ENCODE peak calls at places on chromosomes 6 and 20, in ten cellular contexts. One of them, this sample, is unnamed.

GRCh38 chr6:157134402-157135074 is 188.8 kb downstream of the TMEM242 start:
- DNase-seq in hepatocyte: no peak
- DNase-seq in fibroblast of lung: peak
- DNase-seq in Karpas-422: no peak
- DNase-seq in neuronal stem cell: no peak
- DNase-seq in astrocyte: peak
- DNase-seq in GM23338: no peak
- DNase-seq in PC-3: no peak
- DNase-seq in mammary epithelial cell: no peak
- DNase-seq in GM12878: no peak
- DNase-seq in this sample: no peak

GRCh38 chr6:127435717-127436220 is 23.4 kb downstream of the KIAA0408 start:
- DNase-seq in neuronal stem cell: no peak
- DNase-seq in mammary epithelial cell: no peak
- DNase-seq in hepatocyte: no peak
- DNase-seq in astrocyte: no peak
- DNase-seq in GM23338: no peak
- DNase-seq in Karpas-422: no peak
- DNase-seq in PC-3: no peak
- DNase-seq in GM12878: no peak
- DNase-seq in fibroblast of lung: no peak
- DNase-seq in this sample: no peak

GRCh38 chr6:20770776-20771175 is 236.5 kb downstream of the CDKAL1 start:
- DNase-seq in GM12878: no peak
- DNase-seq in hepatocyte: no peak
- DNase-seq in fibroblast of lung: peak
- DNase-seq in GM23338: no peak
- DNase-seq in PC-3: peak
- DNase-seq in astrocyte: no peak
- DNase-seq in neuronal stem cell: no peak
- DNase-seq in mammary epithelial cell: no peak
- DNase-seq in Karpas-422: no peak
- DNase-seq in this sample: no peak

GRCh38 chr20:53838311-53838873 is 232.0 kb downstream of the BCAS1 start:
- DNase-seq in fibroblast of lung: no peak
- DNase-seq in hepatocyte: peak
- DNase-seq in PC-3: no peak
- DNase-seq in astrocyte: no peak
- DNase-seq in neuronal stem cell: no peak
- DNase-seq in GM12878: no peak
- DNase-seq in GM23338: no peak
- DNase-seq in Karpas-422: no peak
- DNase-seq in mammary epithelial cell: no peak
- DNase-seq in this sample: no peak

GRCh38 chr6:151784441-151785214 is 22.9 kb upstream of the ESR1 start:
- DNase-seq in hepatocyte: no peak
- DNase-seq in astrocyte: no peak
- DNase-seq in Karpas-422: no peak
- DNase-seq in neuronal stem cell: no peak
- DNase-seq in GM23338: no peak
- DNase-seq in mammary epithelial cell: peak
- DNase-seq in fibroblast of lung: peak
- DNase-seq in PC-3: peak
- DNase-seq in GM12878: no peak
- DNase-seq in this sample: no peak

GRCh38 chr20:8535403-8536003 is 403.4 kb downstream of the PLCB1 start:
- DNase-seq in hepatocyte: no peak
- DNase-seq in astrocyte: no peak
- DNase-seq in mammary epithelial cell: no peak
- DNase-seq in GM23338: peak
- DNase-seq in GM12878: no peak
- DNase-seq in fibroblast of lung: no peak
- DNase-seq in Karpas-422: peak
- DNase-seq in PC-3: peak
- DNase-seq in neuronal stem cell: no peak
- DNase-seq in this sample: peak

GRCh38 chr20:6265204-6265904 is 142.5 kb upstream of the FERMT1 start:
- DNase-seq in fibroblast of lung: peak
- DNase-seq in hepatocyte: peak
- DNase-seq in GM23338: peak
- DNase-seq in neuronal stem cell: no peak
- DNase-seq in mammary epithelial cell: peak
- DNase-seq in PC-3: peak
- DNase-seq in GM12878: no peak
- DNase-seq in Karpas-422: peak
- DNase-seq in astrocyte: peak
- DNase-seq in this sample: peak

GRCh38 chr20:39983183-39983582 is 705.9 kb downstream of the MAFB start:
- DNase-seq in GM12878: no peak
- DNase-seq in astrocyte: no peak
- DNase-seq in neuronal stem cell: no peak
- DNase-seq in mammary epithelial cell: peak
- DNase-seq in GM23338: no peak
- DNase-seq in fibroblast of lung: no peak
- DNase-seq in hepatocyte: no peak
- DNase-seq in Karpas-422: no peak
- DNase-seq in PC-3: no peak
- DNase-seq in this sample: no peak

GRCh38 chr20:21681219-21681931 is 24.1 kb upstream of the PAX1 start:
- DNase-seq in fibroblast of lung: no peak
- DNase-seq in GM12878: no peak
- DNase-seq in GM23338: no peak
- DNase-seq in PC-3: no peak
- DNase-seq in astrocyte: no peak
- DNase-seq in mammary epithelial cell: no peak
- DNase-seq in hepatocyte: no peak
- DNase-seq in neuronal stem cell: no peak
- DNase-seq in Karpas-422: no peak
- DNase-seq in this sample: no peak

GRCh38 chr20:5316188-5317158 is at the start of gene PROKR2:
- DNase-seq in mammary epithelial cell: peak
- DNase-seq in astrocyte: no peak
- DNase-seq in GM12878: no peak
- DNase-seq in Karpas-422: no peak
- DNase-seq in hepatocyte: peak
- DNase-seq in PC-3: no peak
- DNase-seq in GM23338: peak
- DNase-seq in neuronal stem cell: peak
- DNase-seq in fibroblast of lung: no peak
- DNase-seq in this sample: no peak

GRCh38 chr20:3846378-3846739 is 275 bp upstream of the MAVS start:
- DNase-seq in astrocyte: no peak
- DNase-seq in GM23338: no peak
- DNase-seq in fibroblast of lung: no peak
- DNase-seq in PC-3: no peak
- DNase-seq in GM12878: no peak
- DNase-seq in hepatocyte: no peak
- DNase-seq in mammary epithelial cell: no peak
- DNase-seq in Karpas-422: no peak
- DNase-seq in neuronal stem cell: no peak
- DNase-seq in this sample: no peak

GRCh38 chr20:47659904-47660601 is 125.2 kb downstream of the SULF2 start:
- DNase-seq in hepatocyte: no peak
- DNase-seq in mammary epithelial cell: no peak
- DNase-seq in GM23338: no peak
- DNase-seq in GM12878: no peak
- DNase-seq in neuronal stem cell: no peak
- DNase-seq in astrocyte: no peak
- DNase-seq in Karpas-422: no peak
- DNase-seq in fibroblast of lung: no peak
- DNase-seq in PC-3: no peak
- DNase-seq in this sample: no peak

GRCh38 chr6:104186836-104187235 is 672.9 kb downstream of the HACE1 start:
- DNase-seq in GM12878: no peak
- DNase-seq in astrocyte: no peak
- DNase-seq in PC-3: peak
- DNase-seq in Karpas-422: no peak
- DNase-seq in mammary epithelial cell: no peak
- DNase-seq in neuronal stem cell: no peak
- DNase-seq in fibroblast of lung: no peak
- DNase-seq in hepatocyte: no peak
- DNase-seq in GM23338: no peak
- DNase-seq in this sample: no peak

GRCh38 chr6:39184906-39185580 is 44.2 kb downstream of the KCNK5 start:
- DNase-seq in mammary epithelial cell: peak
- DNase-seq in neuronal stem cell: no peak
- DNase-seq in hepatocyte: peak
- DNase-seq in GM23338: no peak
- DNase-seq in GM12878: no peak
- DNase-seq in astrocyte: no peak
- DNase-seq in Karpas-422: no peak
- DNase-seq in fibroblast of lung: no peak
- DNase-seq in PC-3: peak
- DNase-seq in this sample: no peak

GRCh38 chr6:35725721-35726438 is 11.0 kb upstream of the ARMC12 start:
- DNase-seq in mammary epithelial cell: peak
- DNase-seq in astrocyte: no peak
- DNase-seq in Karpas-422: no peak
- DNase-seq in hepatocyte: peak
- DNase-seq in GM12878: no peak
- DNase-seq in GM23338: no peak
- DNase-seq in fibroblast of lung: no peak
- DNase-seq in PC-3: no peak
- DNase-seq in neuronal stem cell: no peak
- DNase-seq in this sample: peak

GRCh38 chr6:29769336-29769735 is 46.1 kb downstream of the HLA-F start:
- DNase-seq in fibroblast of lung: no peak
- DNase-seq in Karpas-422: no peak
- DNase-seq in astrocyte: no peak
- DNase-seq in PC-3: no peak
- DNase-seq in hepatocyte: no peak
- DNase-seq in GM12878: no peak
- DNase-seq in mammary epithelial cell: no peak
- DNase-seq in neuronal stem cell: no peak
- DNase-seq in GM23338: no peak
- DNase-seq in this sample: no peak

GRCh38 chr20:34983995-34984735 is 28.5 kb downstream of the MYH7B start:
- DNase-seq in neuronal stem cell: no peak
- DNase-seq in astrocyte: no peak
- DNase-seq in hepatocyte: no peak
- DNase-seq in mammary epithelial cell: no peak
- DNase-seq in fibroblast of lung: no peak
- DNase-seq in Karpas-422: no peak
- DNase-seq in PC-3: no peak
- DNase-seq in GM12878: no peak
- DNase-seq in GM23338: peak
- DNase-seq in this sample: no peak

DNA sequence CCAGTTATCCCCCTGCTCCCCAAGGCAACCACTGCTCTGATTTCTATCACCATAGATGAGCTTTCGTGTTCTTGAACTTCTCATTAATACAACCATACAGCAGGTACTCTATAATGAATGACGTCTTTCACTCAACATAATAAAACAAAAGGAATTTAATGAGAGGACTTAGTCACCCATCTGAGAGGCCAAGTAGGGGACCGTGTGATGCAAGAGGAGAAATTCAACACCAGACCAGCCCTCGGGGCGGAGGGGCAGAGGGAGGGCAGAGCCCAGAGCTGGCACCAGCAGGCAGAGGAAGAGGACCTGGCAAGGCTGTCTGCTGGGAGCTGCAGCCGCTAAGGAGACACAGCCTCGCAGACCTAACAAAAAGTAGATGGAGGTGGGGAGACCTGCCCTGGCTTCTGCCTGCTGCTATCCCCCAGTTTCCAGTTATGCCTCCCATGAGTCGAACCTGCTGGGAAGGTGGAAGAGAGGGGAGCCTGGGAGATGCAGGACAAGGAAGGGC is 13.7 kb downstream of the CCN5 start:
- DNase-seq in astrocyte: peak
- DNase-seq in fibroblast of lung: peak
- DNase-seq in mammary epithelial cell: peak
- DNase-seq in GM23338: peak
- DNase-seq in neuronal stem cell: no peak
- DNase-seq in PC-3: peak
- DNase-seq in Karpas-422: no peak
- DNase-seq in GM12878: no peak
- DNase-seq in hepatocyte: peak
- DNase-seq in this sample: no peak
- H2AFZ ChIP-seq in astrocyte: no peak
- H2AFZ ChIP-seq in fibroblast of lung: no peak
- H2AFZ ChIP-seq in mammary epithelial cell: no peak
- H2AFZ ChIP-seq in GM23338: no peak
- H2AFZ ChIP-seq in neuronal stem cell: no peak
- H2AFZ ChIP-seq in PC-3: no peak
- H2AFZ ChIP-seq in Karpas-422: no peak
- H2AFZ ChIP-seq in GM12878: no peak
- H2AFZ ChIP-seq in hepatocyte: no peak
- H2AFZ ChIP-seq in this sample: no peak

DNA sequence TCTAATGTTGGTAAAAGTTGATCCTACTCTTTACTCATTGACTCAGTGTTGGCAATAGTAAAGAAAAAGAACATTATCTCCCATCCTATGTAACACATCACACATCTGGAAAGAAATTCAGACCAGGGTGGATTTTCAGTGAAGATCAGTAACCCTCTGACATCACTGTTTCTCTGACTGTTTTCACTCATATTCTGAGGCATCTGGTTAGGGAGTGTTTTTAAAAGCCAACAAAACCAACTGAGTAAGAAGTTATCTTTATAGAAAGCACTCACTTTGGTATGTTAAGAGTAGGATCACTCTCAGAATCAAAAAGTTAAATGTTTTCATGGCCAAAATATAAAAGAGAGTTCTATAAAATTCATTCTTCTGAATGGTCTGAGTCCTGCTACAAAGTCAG is 143.6 kb downstream of the DST start:
- DNase-seq in GM12878: no peak
- DNase-seq in hepatocyte: no peak
- DNase-seq in mammary epithelial cell: no peak
- DNase-seq in fibroblast of lung: no peak
- DNase-seq in PC-3: no peak
- DNase-seq in GM23338: no peak
- DNase-seq in Karpas-422: no peak
- DNase-seq in neuronal stem cell: no peak
- DNase-seq in astrocyte: no peak
- DNase-seq in this sample: no peak
- H2AFZ ChIP-seq in GM12878: no peak
- H2AFZ ChIP-seq in hepatocyte: no peak
- H2AFZ ChIP-seq in mammary epithelial cell: no peak
- H2AFZ ChIP-seq in fibroblast of lung: no peak
- H2AFZ ChIP-seq in PC-3: no peak
- H2AFZ ChIP-seq in GM23338: no peak
- H2AFZ ChIP-seq in Karpas-422: no peak
- H2AFZ ChIP-seq in neuronal stem cell: no peak
- H2AFZ ChIP-seq in astrocyte: no peak
- H2AFZ ChIP-seq in this sample: no peak

GRCh38 chr6:26155066-26155925 is 68.1 kb downstream of the HFE start:
- DNase-seq in hepatocyte: peak
- DNase-seq in Karpas-422: peak
- DNase-seq in GM12878: no peak
- DNase-seq in PC-3: peak
- DNase-seq in neuronal stem cell: no peak
- DNase-seq in fibroblast of lung: no peak
- DNase-seq in GM23338: peak
- DNase-seq in mammary epithelial cell: peak
- DNase-seq in astrocyte: no peak
- DNase-seq in this sample: peak
- H2AFZ ChIP-seq in hepatocyte: peak
- H2AFZ ChIP-seq in Karpas-422: peak
- H2AFZ ChIP-seq in GM12878: peak
- H2AFZ ChIP-seq in PC-3: peak
- H2AFZ ChIP-seq in neuronal stem cell: peak
- H2AFZ ChIP-seq in fibroblast of lung: peak
- H2AFZ ChIP-seq in GM23338: no peak
- H2AFZ ChIP-seq in mammary epithelial cell: peak
- H2AFZ ChIP-seq in astrocyte: peak
- H2AFZ ChIP-seq in this sample: peak

GRCh38 chr20:45313943-45314342 is 5.8 kb upstream of the MATN4 start:
- DNase-seq in mammary epithelial cell: no peak
- DNase-seq in neuronal stem cell: no peak
- DNase-seq in PC-3: no peak
- DNase-seq in Karpas-422: no peak
- DNase-seq in hepatocyte: no peak
- DNase-seq in GM23338: no peak
- DNase-seq in fibroblast of lung: no peak
- DNase-seq in GM12878: no peak
- DNase-seq in astrocyte: no peak
- DNase-seq in this sample: no peak
- H2AFZ ChIP-seq in mammary epithelial cell: no peak
- H2AFZ ChIP-seq in neuronal stem cell: no peak
- H2AFZ ChIP-seq in PC-3: no peak
- H2AFZ ChIP-seq in Karpas-422: no peak
- H2AFZ ChIP-seq in hepatocyte: no peak
- H2AFZ ChIP-seq in GM23338: no peak
- H2AFZ ChIP-seq in fibroblast of lung: no peak
- H2AFZ ChIP-seq in GM12878: no peak
- H2AFZ ChIP-seq in astrocyte: no peak
- H2AFZ ChIP-seq in this sample: no peak